ENCODE peak calls at places on chromosomes 11 and 22, in six cellular contexts. One of them, this sample, is unnamed.

GRCh38 chr11:44750440-44751005 is 23.8 kb downstream of the TSPAN18 start:
- DNase-seq in mammary epithelial cell: no peak
- DNase-seq in endodermal cell: peak
- DNase-seq in neuronal stem cell: no peak
- DNase-seq in colonic mucosa: no peak
- DNase-seq in HCT116: no peak
- DNase-seq in this sample: no peak

GRCh38 chr22:30921108-30921507 is 47.5 kb downstream of the MORC2 start:
- DNase-seq in mammary epithelial cell: peak
- DNase-seq in endodermal cell: no peak
- DNase-seq in neuronal stem cell: no peak
- DNase-seq in colonic mucosa: no peak
- DNase-seq in HCT116: no peak
- DNase-seq in this sample: no peak

GRCh38 chr11:78838417-78838816 is 263.8 kb upstream of the NARS2 start:
- DNase-seq in mammary epithelial cell: no peak
- DNase-seq in endodermal cell: no peak
- DNase-seq in neuronal stem cell: no peak
- DNase-seq in colonic mucosa: no peak
- DNase-seq in HCT116: peak
- DNase-seq in this sample: no peak

GRCh38 chr11:107651672-107652071 is 60.2 kb downstream of the SLN start:
- DNase-seq in mammary epithelial cell: no peak
- DNase-seq in endodermal cell: no peak
- DNase-seq in neuronal stem cell: no peak
- DNase-seq in colonic mucosa: no peak
- DNase-seq in HCT116: peak
- DNase-seq in this sample: peak

GRCh38 chr11:71251159-71251721 is 1.1 kb downstream of the SHANK2 start:
- DNase-seq in mammary epithelial cell: no peak
- DNase-seq in endodermal cell: no peak
- DNase-seq in neuronal stem cell: no peak
- DNase-seq in colonic mucosa: no peak
- DNase-seq in HCT116: no peak
- DNase-seq in this sample: peak

GRCh38 chr11:60710482-60710881 is 11.1 kb downstream of the MS4A8 start:
- DNase-seq in mammary epithelial cell: no peak
- DNase-seq in endodermal cell: peak
- DNase-seq in neuronal stem cell: no peak
- DNase-seq in colonic mucosa: no peak
- DNase-seq in HCT116: no peak
- DNase-seq in this sample: peak

GRCh38 chr11:93614111-93614784 is 47.2 kb upstream of the CEP295 start:
- DNase-seq in mammary epithelial cell: no peak
- DNase-seq in endodermal cell: peak
- DNase-seq in neuronal stem cell: no peak
- DNase-seq in colonic mucosa: no peak
- DNase-seq in HCT116: peak
- DNase-seq in this sample: peak

GRCh38 chr11:78244546-78245315 is 56.0 kb downstream of the USP35 start:
- DNase-seq in mammary epithelial cell: no peak
- DNase-seq in endodermal cell: no peak
- DNase-seq in neuronal stem cell: no peak
- DNase-seq in colonic mucosa: no peak
- DNase-seq in HCT116: no peak
- DNase-seq in this sample: no peak

GRCh38 chr22:38753894-38754246 is 1.9 kb downstream of the SUN2 start:
- DNase-seq in mammary epithelial cell: no peak
- DNase-seq in endodermal cell: no peak
- DNase-seq in neuronal stem cell: no peak
- DNase-seq in colonic mucosa: peak
- DNase-seq in HCT116: no peak
- DNase-seq in this sample: no peak
- H3K9ac ChIP-seq in mammary epithelial cell: no peak
- H3K9ac ChIP-seq in endodermal cell: no peak
- H3K9ac ChIP-seq in neuronal stem cell: no peak
- H3K9ac ChIP-seq in colonic mucosa: peak
- H3K9ac ChIP-seq in HCT116: peak
- H3K9ac ChIP-seq in this sample: no peak

GRCh38 chr11:95426823-95427462 is 195.9 kb upstream of the SESN3 start:
- DNase-seq in mammary epithelial cell: peak
- DNase-seq in endodermal cell: no peak
- DNase-seq in neuronal stem cell: no peak
- DNase-seq in colonic mucosa: no peak
- DNase-seq in HCT116: no peak
- DNase-seq in this sample: no peak
- H3K9ac ChIP-seq in mammary epithelial cell: no peak
- H3K9ac ChIP-seq in endodermal cell: no peak
- H3K9ac ChIP-seq in neuronal stem cell: no peak
- H3K9ac ChIP-seq in colonic mucosa: no peak
- H3K9ac ChIP-seq in HCT116: no peak
- H3K9ac ChIP-seq in this sample: no peak

GRCh38 chr11:66082936-66083698 is 13.0 kb downstream of the PACS1 start:
- DNase-seq in mammary epithelial cell: no peak
- DNase-seq in endodermal cell: no peak
- DNase-seq in neuronal stem cell: no peak
- DNase-seq in colonic mucosa: no peak
- DNase-seq in HCT116: no peak
- DNase-seq in this sample: no peak
- H3K9ac ChIP-seq in mammary epithelial cell: no peak
- H3K9ac ChIP-seq in endodermal cell: no peak
- H3K9ac ChIP-seq in neuronal stem cell: no peak
- H3K9ac ChIP-seq in colonic mucosa: no peak
- H3K9ac ChIP-seq in HCT116: no peak
- H3K9ac ChIP-seq in this sample: no peak

GRCh38 chr11:65223031-65223430 is 38.7 kb upstream of the POLA2 start:
- DNase-seq in mammary epithelial cell: no peak
- DNase-seq in endodermal cell: no peak
- DNase-seq in neuronal stem cell: no peak
- DNase-seq in colonic mucosa: no peak
- DNase-seq in HCT116: no peak
- DNase-seq in this sample: no peak

GRCh38 chr11:65226103-65226442 is 35.7 kb upstream of the POLA2 start:
- DNase-seq in mammary epithelial cell: no peak
- DNase-seq in endodermal cell: no peak
- DNase-seq in neuronal stem cell: no peak
- DNase-seq in colonic mucosa: no peak
- DNase-seq in HCT116: no peak
- DNase-seq in this sample: no peak

GRCh38 chr11:65225284-65226102 is 36.3 kb upstream of the POLA2 start:
- DNase-seq in mammary epithelial cell: peak
- DNase-seq in endodermal cell: peak
- DNase-seq in neuronal stem cell: peak
- DNase-seq in colonic mucosa: peak
- DNase-seq in HCT116: no peak
- DNase-seq in this sample: peak

GRCh38 chr11:65227879-65228278 is 33.9 kb upstream of the POLA2 start:
- DNase-seq in mammary epithelial cell: no peak
- DNase-seq in endodermal cell: no peak
- DNase-seq in neuronal stem cell: no peak
- DNase-seq in colonic mucosa: no peak
- DNase-seq in HCT116: no peak
- DNase-seq in this sample: no peak

GRCh38 chr11:65224939-65225283 is 36.9 kb upstream of the POLA2 start:
- DNase-seq in mammary epithelial cell: peak
- DNase-seq in endodermal cell: peak
- DNase-seq in neuronal stem cell: no peak
- DNase-seq in colonic mucosa: no peak
- DNase-seq in HCT116: peak
- DNase-seq in this sample: peak
- H3K9ac ChIP-seq in mammary epithelial cell: peak
- H3K9ac ChIP-seq in endodermal cell: no peak
- H3K9ac ChIP-seq in neuronal stem cell: no peak
- H3K9ac ChIP-seq in colonic mucosa: no peak
- H3K9ac ChIP-seq in HCT116: peak
- H3K9ac ChIP-seq in this sample: no peak

GRCh38 chr11:9772218-9772617 is 108.3 kb downstream of the SWAP70 start:
- DNase-seq in mammary epithelial cell: no peak
- DNase-seq in endodermal cell: no peak
- DNase-seq in neuronal stem cell: no peak
- DNase-seq in colonic mucosa: no peak
- DNase-seq in HCT116: no peak
- DNase-seq in this sample: no peak

GRCh38 chr11:9774591-9775392 is 110.9 kb downstream of the SWAP70 start:
- DNase-seq in mammary epithelial cell: no peak
- DNase-seq in endodermal cell: no peak
- DNase-seq in neuronal stem cell: no peak
- DNase-seq in colonic mucosa: no peak
- DNase-seq in HCT116: no peak
- DNase-seq in this sample: no peak

GRCh38 chr11:9773524-9773923 is 109.6 kb downstream of the SWAP70 start:
- DNase-seq in mammary epithelial cell: no peak
- DNase-seq in endodermal cell: no peak
- DNase-seq in neuronal stem cell: no peak
- DNase-seq in colonic mucosa: no peak
- DNase-seq in HCT116: no peak
- DNase-seq in this sample: no peak

GRCh38 chr11:9775393-9775780 is 111.5 kb downstream of the SWAP70 start:
- DNase-seq in mammary epithelial cell: no peak
- DNase-seq in endodermal cell: peak
- DNase-seq in neuronal stem cell: no peak
- DNase-seq in colonic mucosa: no peak
- DNase-seq in HCT116: no peak
- DNase-seq in this sample: no peak

GRCh38 chr11:9774109-9774508 is 110.2 kb downstream of the SWAP70 start:
- DNase-seq in mammary epithelial cell: no peak
- DNase-seq in endodermal cell: no peak
- DNase-seq in neuronal stem cell: no peak
- DNase-seq in colonic mucosa: no peak
- DNase-seq in HCT116: no peak
- DNase-seq in this sample: no peak
- H3K9ac ChIP-seq in mammary epithelial cell: no peak
- H3K9ac ChIP-seq in endodermal cell: no peak
- H3K9ac ChIP-seq in neuronal stem cell: no peak
- H3K9ac ChIP-seq in colonic mucosa: no peak
- H3K9ac ChIP-seq in HCT116: no peak
- H3K9ac ChIP-seq in this sample: no peak

DNA sequence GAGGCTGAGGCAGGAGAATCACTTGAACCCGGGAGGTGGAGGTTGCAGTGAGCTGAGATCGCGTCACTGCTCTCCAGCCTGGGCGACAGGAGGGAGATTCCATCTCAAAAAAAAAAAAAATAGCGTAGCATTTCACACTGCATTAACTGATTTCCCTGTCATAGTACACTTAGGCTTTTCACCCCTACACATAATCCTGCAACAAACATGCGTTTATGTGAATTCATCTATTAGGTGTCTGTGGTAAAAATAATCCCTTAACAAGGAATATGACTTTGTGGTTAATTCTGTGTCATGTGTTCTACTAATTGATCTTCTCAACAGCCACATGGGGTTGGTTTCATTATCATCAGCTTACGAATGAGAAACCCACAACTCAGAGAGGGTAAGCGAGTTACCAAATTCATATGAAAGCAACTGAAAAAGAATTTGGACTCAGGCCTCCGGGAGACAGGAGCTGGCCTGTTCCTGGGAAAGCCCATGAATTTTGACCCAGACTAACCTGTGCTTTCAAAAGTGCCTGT is 36.7 kb downstream of the KCNJ1 start:
- DNase-seq in mammary epithelial cell: no peak
- DNase-seq in endodermal cell: no peak
- DNase-seq in neuronal stem cell: no peak
- DNase-seq in colonic mucosa: no peak
- DNase-seq in HCT116: no peak
- DNase-seq in this sample: no peak
- H3K9ac ChIP-seq in mammary epithelial cell: no peak
- H3K9ac ChIP-seq in endodermal cell: no peak
- H3K9ac ChIP-seq in neuronal stem cell: no peak
- H3K9ac ChIP-seq in colonic mucosa: no peak
- H3K9ac ChIP-seq in HCT116: no peak
- H3K9ac ChIP-seq in this sample: no peak

DNA sequence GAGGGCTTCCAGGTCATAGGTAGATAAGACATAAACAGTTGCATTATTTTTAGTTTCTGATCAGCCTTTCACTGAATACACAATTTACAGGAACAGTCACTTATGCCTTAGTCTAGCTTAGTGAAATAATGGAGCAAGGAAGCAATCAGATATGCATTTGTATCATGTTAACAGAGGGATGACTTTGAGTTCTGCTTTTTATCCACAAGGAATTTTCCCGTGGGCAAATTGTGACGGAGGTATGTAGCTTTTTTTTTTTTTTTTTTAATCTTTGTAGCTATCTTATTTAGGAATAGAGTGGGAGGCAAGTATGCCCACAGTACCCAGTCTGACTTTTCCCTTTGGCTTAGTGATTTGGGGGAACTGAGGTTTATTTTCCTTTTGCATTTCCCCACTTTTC is 3.4 kb upstream of the NLRP10 start:
- DNase-seq in mammary epithelial cell: no peak
- DNase-seq in endodermal cell: no peak
- DNase-seq in neuronal stem cell: no peak
- DNase-seq in colonic mucosa: no peak
- DNase-seq in HCT116: no peak
- DNase-seq in this sample: no peak
- H3K9ac ChIP-seq in mammary epithelial cell: no peak
- H3K9ac ChIP-seq in endodermal cell: no peak
- H3K9ac ChIP-seq in neuronal stem cell: no peak
- H3K9ac ChIP-seq in colonic mucosa: no peak
- H3K9ac ChIP-seq in HCT116: no peak
- H3K9ac ChIP-seq in this sample: no peak

This sample was measured in neural progenitor cell.